ENCODE peak calls at places on chromosomes 11 and 22, in eight cellular contexts. O, J, V, X, U, W, K and H are unnamed samples.

GRCh38 chr11:62923634-62924411 is 2.7 kb upstream of the CHRM1 start:
- DNase-seq in X (no peak), V (no peak), W (no peak), U (no peak), K (no peak), O (no peak), J (no peak), H (peak)

GRCh38 chr11:6812391-6813005 is 13.0 kb upstream of the OR6A2 start:
- DNase-seq in W (peak), K (no peak), X (peak), O (peak), V (peak), J (peak), U (peak), H (no peak)

GRCh38 chr11:60981515-60981914 is 10.0 kb downstream of the CD6 start:
- DNase-seq in J (no peak), K (no peak), V (no peak), U (no peak), X (no peak), O (no peak), W (no peak), H (no peak)

GRCh38 chr11:76910620-76911414 is 50.1 kb downstream of the ACER3 start:
- DNase-seq in W (no peak), X (no peak), U (no peak), O (peak), V (no peak), J (no peak), K (no peak), H (no peak)

GRCh38 chr11:62502030-62502730 is 44.4 kb downstream of the AHNAK start:
- DNase-seq in V (no peak), J (no peak), U (no peak), K (no peak), W (no peak), O (no peak), X (no peak), H (no peak)

GRCh38 chr11:39741066-39741465 is 1718.4 kb downstream of the LRRC4C start:
- DNase-seq in U (no peak), W (no peak), K (no peak), J (peak), V (no peak), O (no peak), X (no peak), H (no peak)

GRCh38 chr22:30252411-30253204 is 6.0 kb upstream of the LIF start:
- DNase-seq in O (no peak), V (no peak), K (no peak), J (peak), W (no peak), U (no peak), X (peak), H (no peak)

GRCh38 chr11:84471501-84471900 is 1155.6 kb downstream of the DLG2 start:
- DNase-seq in J (no peak), U (no peak), O (no peak), X (no peak), W (no peak), V (no peak), K (no peak), H (no peak)